ENCODE peak calls at places on chromosomes 2 and 18, in nine cellular contexts. R, L, X, M, I, J, C, B and Z are unnamed samples.

GRCh38 chr18:55243852-55244251 is 284.6 kb upstream of the CCDC68 start:
- DNase-seq in R (peak; percentile 75), L (no peak), X (peak; percentile 67), M (no peak), I (no peak), J (peak; percentile 63), C (no peak), B (no peak), Z (no peak)

GRCh38 chr2:121519732-121520640 is 10.7 kb upstream of the RNU4ATAC start:
- DNase-seq in R (no peak), L (no peak), X (no peak), M (no peak), I (no peak), J (no peak), C (peak; percentile 44), B (no peak), Z (no peak)

GRCh38 chr18:58829263-58829662 is 35.4 kb upstream of the ZNF532 start:
- DNase-seq in R (peak; percentile 31), L (no peak), X (no peak), M (no peak), I (no peak), J (peak; percentile 65), C (no peak), B (no peak), Z (no peak)

GRCh38 chr2:46353509-46353908 is 56.3 kb downstream of the EPAS1 start:
- DNase-seq in R (no peak), L (no peak), X (no peak), M (no peak), I (no peak), J (no peak), C (no peak), B (no peak), Z (no peak)

GRCh38 chr2:38793511-38793910 is 15.5 kb downstream of the GEMIN6 start:
- DNase-seq in R (no peak), L (no peak), X (no peak), M (no peak), I (peak; percentile 99), J (no peak), C (no peak), B (no peak), Z (no peak)

GRCh38 chr2:73243884-73244570 is 9.9 kb downstream of the CCT7 start:
- DNase-seq in R (peak; percentile 76), L (no peak), X (peak; percentile 52), M (no peak), I (no peak), J (peak; percentile 96), C (no peak), B (peak; percentile 68), Z (no peak)

GRCh38 chr2:144801766-144802165 is 281.8 kb upstream of the ZEB2 start:
- DNase-seq in R (peak; percentile 86), L (no peak), X (no peak), M (no peak), I (no peak), J (peak; percentile 54), C (no peak), B (no peak), Z (no peak)

GRCh38 chr18:67514901-67515540 is 1.5 kb downstream of the DSEL start:
- DNase-seq in R (peak; percentile 58), L (no peak), X (no peak), M (no peak), I (no peak), J (peak; percentile 28), C (no peak), B (no peak), Z (no peak)

GRCh38 chr2:237194081-237194480 is 108.4 kb downstream of the COPS8 start:
- DNase-seq in R (no peak), L (no peak), X (no peak), M (no peak), I (no peak), J (no peak), C (no peak), B (no peak), Z (no peak)

GRCh38 chr2:230842473-230842872 is 22.3 kb upstream of the ITM2C start:
- DNase-seq in R (no peak), L (no peak), X (no peak), M (no peak), I (peak; percentile 25), J (no peak), C (no peak), B (no peak), Z (no peak)

GRCh38 chr2:15560404-15560987 is 638 bp downstream of the NBAS start:
- DNase-seq in R (peak; percentile 47), L (no peak), X (no peak), M (no peak), I (peak; percentile 16), J (peak; percentile 64), C (no peak), B (peak; percentile 13), Z (peak; percentile 36)

GRCh38 chr18:3221496-3221895 is 1.7 kb upstream of the MYOM1 start:
- DNase-seq in R (no peak), L (no peak), X (no peak), M (no peak), I (no peak), J (no peak), C (no peak), B (no peak), Z (no peak)

GRCh38 chr2:223935459-223936125 is 9.5 kb downstream of the WDFY1 start:
- DNase-seq in R (no peak), L (no peak), X (no peak), M (no peak), I (no peak), J (no peak), C (no peak), B (no peak), Z (no peak)

GRCh38 chr2:9053534-9053931 is 50.0 kb upstream of the MBOAT2 start:
- DNase-seq in R (peak; percentile 91), L (no peak), X (no peak), M (no peak), I (no peak), J (no peak), C (no peak), B (no peak), Z (no peak)

GRCh38 chr2:196630531-196630930 is 9.0 kb upstream of the CCDC150 start:
- DNase-seq in R (no peak), L (no peak), X (no peak), M (no peak), I (no peak), J (no peak), C (no peak), B (no peak), Z (no peak)

GRCh38 chr2:224162122-224162521 is 123.0 kb upstream of the SERPINE2 start:
- DNase-seq in R (peak; percentile 63), L (no peak), X (no peak), M (peak; percentile 34), I (no peak), J (peak; percentile 48), C (no peak), B (no peak), Z (no peak)

GRCh38 chr2:67502346-67503065 is 105.4 kb downstream of the ETAA1 start:
- DNase-seq in R (peak; percentile 48), L (no peak), X (no peak), M (no peak), I (no peak), J (no peak), C (no peak), B (no peak), Z (no peak)

GRCh38 chr2:208545398-208546042 is 138.9 kb downstream of the PTH2R start:
- DNase-seq in R (no peak), L (no peak), X (no peak), M (peak; percentile 94), I (peak; percentile 57), J (no peak), C (no peak), B (peak; percentile 25), Z (peak; percentile 88)

GRCh38 chr2:11411768-11412448 is 54.1 kb downstream of the E2F6 start:
- DNase-seq in R (peak; percentile 33), L (no peak), X (no peak), M (peak; percentile 27), I (peak; percentile 69), J (peak; percentile 69), C (no peak), B (peak; percentile 53), Z (no peak)

GRCh38 chr18:21084511-21085078 is 27.0 kb downstream of the ROCK1 start:
- DNase-seq in R (no peak), L (no peak), X (no peak), M (no peak), I (no peak), J (no peak), C (no peak), B (peak; percentile 20), Z (no peak)